ENCODE peak calls at places on chromosomes 7 and 10, in six cellular contexts. X, L, C, V, T and W are unnamed samples.
A peak's percentile ranks its signal among the peaks of the same experiment; 100 is the strongest.

GRCh38 chr7:138064856-138065357 is 11.4 kb upstream of the AKR1D1 start:
- DNase-seq in X (peak; percentile 68), L (no peak), C (no peak), V (no peak), T (no peak), W (no peak)

GRCh38 chr7:148214101-148214500 is 376.5 kb upstream of the C7orf33 start:
- DNase-seq in X (no peak), L (no peak), C (no peak), V (no peak), T (no peak), W (no peak)

GRCh38 chr10:43899224-43899959 is 250.7 kb upstream of the ZNF32 start:
- DNase-seq in X (no peak), L (no peak), C (no peak), V (no peak), T (no peak), W (no peak)

GRCh38 chr10:43128958-43129706 is 9.1 kb upstream of the CSGALNACT2 start:
- DNase-seq in X (no peak), L (peak; percentile 67), C (peak; percentile 38), V (no peak), T (no peak), W (peak; percentile 94)

GRCh38 chr7:34087892-34088891 is 182.9 kb downstream of the BMPER start:
- DNase-seq in X (peak; percentile 16), L (peak; percentile 4), C (peak; percentile 40), V (no peak), T (peak; percentile 62), W (peak; percentile 43)

GRCh38 chr7:66837661-66838060 is 83.4 kb upstream of the TMEM248 start:
- DNase-seq in X (no peak), L (no peak), C (no peak), V (no peak), T (no peak), W (no peak)

GRCh38 chr7:47478017-47478344 is 103.9 kb downstream of the TNS3 start:
- DNase-seq in X (no peak), L (no peak), C (no peak), V (no peak), T (no peak), W (no peak)

GRCh38 chr7:47601119-47601880 is 19.4 kb upstream of the TNS3 start:
- DNase-seq in X (peak; percentile 40), L (no peak), C (peak; percentile 71), V (no peak), T (peak; percentile 93), W (peak; percentile 77)

GRCh38 chr10:70430489-70431445 is 10.7 kb downstream of the NODAL start:
- DNase-seq in X (peak; percentile 80), L (peak; percentile 41), C (no peak), V (no peak), T (peak; percentile 11), W (peak; percentile 55)

GRCh38 chr7:131071786-131072504 is 255.7 kb upstream of the MKLN1 start:
- DNase-seq in X (no peak), L (peak; percentile 99), C (peak; percentile 96), V (no peak), T (peak; percentile 46), W (peak; percentile 28)

GRCh38 chr10:88064608-88065383 is 201.4 kb downstream of the PTEN start:
- DNase-seq in X (no peak), L (no peak), C (no peak), V (peak; percentile 95), T (no peak), W (peak; percentile 100)

GRCh38 chr10:79185067-79185774 is 116.5 kb downstream of the ZMIZ1 start:
- DNase-seq in X (peak; percentile 85), L (no peak), C (peak; percentile 59), V (no peak), T (no peak), W (no peak)

GRCh38 chr10:31554556-31554955 is 235.5 kb downstream of the ZEB1 start:
- DNase-seq in X (no peak), L (no peak), C (no peak), V (peak; percentile 4), T (no peak), W (peak; percentile 46)

GRCh38 chr10:8054498-8055407 is at the start of gene GATA3:
- DNase-seq in X (no peak), L (no peak), C (peak; percentile 93), V (no peak), T (peak; percentile 86), W (no peak)

GRCh38 chr10:116382290-116382689 is 45.4 kb upstream of the PNLIPRP3 start:
- DNase-seq in X (no peak), L (no peak), C (no peak), V (no peak), T (no peak), W (no peak)

GRCh38 chr10:112782176-112782907 is 167.7 kb upstream of the TCF7L2 start:
- DNase-seq in X (no peak), L (no peak), C (no peak), V (no peak), T (no peak), W (no peak)

GRCh38 chr7:141891338-141891737 is 24.9 kb upstream of the OR9A4 start:
- DNase-seq in X (no peak), L (no peak), C (no peak), V (no peak), T (no peak), W (peak; percentile 24)

GRCh38 chr10:121692626-121693025 is 94.4 kb upstream of the FGFR2 start:
- DNase-seq in X (no peak), L (no peak), C (no peak), V (no peak), T (no peak), W (no peak)

GRCh38 chr10:70162892-70163201 is 7.5 kb downstream of the SAR1A start:
- DNase-seq in X (no peak), L (no peak), C (no peak), V (peak; percentile 43), T (no peak), W (peak; percentile 59)

GRCh38 chr7:134315679-134316538 is 821 bp downstream of the SLC35B4 start:
- DNase-seq in X (no peak), L (peak; percentile 59), C (peak; percentile 43), V (no peak), T (peak; percentile 42), W (no peak)

GRCh38 chr7:134307320-134307719 is 9.4 kb downstream of the SLC35B4 start:
- DNase-seq in X (no peak), L (no peak), C (no peak), V (no peak), T (no peak), W (no peak)

GRCh38 chr7:134316539-134317344 is at the start of gene SLC35B4:
- DNase-seq in X (peak; percentile 96), L (peak; percentile 100), C (peak; percentile 99), V (peak; percentile 86), T (peak; percentile 99), W (peak; percentile 100)

GRCh38 chr7:134313543-134313942 is 3.2 kb downstream of the SLC35B4 start:
- DNase-seq in X (no peak), L (no peak), C (no peak), V (no peak), T (no peak), W (no peak)

GRCh38 chr7:134311807-134312206 is 4.9 kb downstream of the SLC35B4 start:
- DNase-seq in X (no peak), L (no peak), C (no peak), V (no peak), T (no peak), W (no peak)
- TF ChIP-seq MYC in X (no peak), L (no peak), C (no peak), V (no peak), T (no peak), W (no peak)

GRCh38 chr10:135601-136464 is 578 bp downstream of the ZMYND11 start:
- DNase-seq in X (peak; percentile 25), L (peak; percentile 61), C (peak; percentile 64), V (no peak), T (peak; percentile 64), W (peak; percentile 79)

GRCh38 chr10:134205-134742 is 981 bp upstream of the ZMYND11 start:
- DNase-seq in X (no peak), L (no peak), C (peak; percentile 48), V (no peak), T (no peak), W (no peak)

GRCh38 chr10:134743-135600 is at the start of gene ZMYND11:
- DNase-seq in X (no peak), L (peak; percentile 59), C (peak; percentile 54), V (no peak), T (peak; percentile 59), W (peak; percentile 80)

GRCh38 chr10:136465-136762 is 1.2 kb downstream of the ZMYND11 start:
- DNase-seq in X (no peak), L (no peak), C (no peak), V (no peak), T (no peak), W (no peak)

GRCh38 chr10:132961-133898 is 2.0 kb upstream of the ZMYND11 start:
- DNase-seq in X (peak; percentile 80), L (no peak), C (peak; percentile 45), V (no peak), T (peak; percentile 41), W (peak; percentile 15)
- TF ChIP-seq POLR2A in X (no peak), L (no peak), C (no peak), V (no peak), T (no peak), W (no peak)

GRCh38 chr10:46094931-46095755 is 49.1 kb upstream of the MSMB start:
- DNase-seq in X (no peak), L (no peak), C (no peak), V (no peak), T (no peak), W (peak; percentile 56)
- TF ChIP-seq MAX in X (no peak), L (no peak), C (no peak), V (no peak), T (no peak), W (no peak)

GRCh38 chr7:100160067-100160466 is 1.5 kb upstream of the TRAPPC14 start:
- DNase-seq in X (no peak), L (no peak), C (no peak), V (no peak), T (no peak), W (no peak)

GRCh38 chr7:100159099-100159623 is 638 bp upstream of the TRAPPC14 start:
- DNase-seq in X (no peak), L (peak; percentile 65), C (no peak), V (no peak), T (peak; percentile 41), W (peak; percentile 45)

GRCh38 chr7:100157069-100157333 is 1.5 kb downstream of the TRAPPC14 start:
- DNase-seq in X (no peak), L (no peak), C (no peak), V (no peak), T (no peak), W (no peak)

GRCh38 chr7:100157334-100158228 is 942 bp downstream of the TRAPPC14 start:
- DNase-seq in X (peak; percentile 85), L (peak; percentile 88), C (peak; percentile 36), V (no peak), T (peak; percentile 60), W (peak; percentile 62)

DNA sequence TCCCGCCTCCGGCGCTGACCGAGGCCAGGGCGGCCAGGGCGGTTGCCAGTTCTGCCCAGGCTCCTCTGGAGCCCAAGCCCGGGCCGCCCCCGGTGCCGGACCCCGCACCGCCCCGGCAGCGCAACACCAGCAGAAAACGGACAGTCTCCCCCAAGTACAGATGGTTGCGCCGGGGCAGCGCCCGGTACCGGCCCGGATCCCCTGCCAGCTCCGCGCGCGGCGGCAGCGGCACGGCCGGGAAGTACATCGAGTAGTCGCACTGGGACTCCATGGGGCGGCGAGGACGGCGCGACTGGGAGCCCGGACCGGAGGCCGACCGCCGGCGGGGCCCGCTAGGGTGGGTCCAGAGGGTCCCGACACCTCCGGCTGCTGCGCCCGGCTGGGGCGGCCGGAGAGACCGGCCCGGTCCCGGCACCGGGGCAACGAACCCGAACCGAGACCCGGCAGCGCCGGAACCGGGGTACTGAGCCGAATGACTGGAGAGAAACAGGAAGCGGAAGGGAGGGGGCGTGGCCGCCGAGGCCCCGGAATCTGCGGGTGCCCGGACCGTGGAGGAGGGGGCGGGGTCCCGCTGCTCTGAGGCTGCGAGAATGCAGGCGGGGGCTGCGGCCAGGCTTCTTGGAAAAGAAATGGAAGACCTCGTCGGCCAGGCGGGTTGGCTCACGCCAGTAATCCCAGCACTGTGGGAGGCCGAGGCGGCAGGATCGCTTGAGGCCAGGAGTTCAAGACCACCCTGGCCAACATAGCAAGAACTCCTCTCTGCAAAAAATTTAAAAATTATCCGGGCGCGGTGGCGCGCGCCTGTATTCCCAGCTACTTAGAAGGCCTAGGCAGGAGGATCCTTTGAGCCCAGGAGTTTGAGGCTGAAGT is at the start of gene TRAPPC14:
- DNase-seq in X (peak; percentile 75), L (peak; percentile 99), C (peak; percentile 83), V (no peak), T (peak; percentile 81), W (peak; percentile 94)
- TF ChIP-seq MYC in X (peak; percentile 26), L (no peak), C (no peak), V (no peak), T (no peak), W (peak; percentile 48)